ENCODE peak calls at places on chromosomes 11 and 22, in six cellular contexts. V, Z, N, W, Y and H are unnamed samples.

GRCh38 chr11:3627291-3627690 is 14.5 kb downstream of the ART5 start:
- DNase-seq in Z (no peak), Y (peak; percentile 33), V (no peak), W (no peak), N (no peak), H (peak; percentile 85)

GRCh38 chr11:119323532-119324033 is 6.7 kb upstream of the MCAM start:
- DNase-seq in W (peak; percentile 82), Z (peak; percentile 68), N (peak; percentile 79), Y (peak; percentile 88), V (peak; percentile 79), H (peak; percentile 78)

GRCh38 chr11:62484352-62484751 is 62.3 kb downstream of the AHNAK start:
- DNase-seq in Z (no peak), Y (no peak), W (no peak), V (no peak), N (no peak), H (no peak)

GRCh38 chr11:26335903-26336302 is 4.0 kb downstream of the ANO3 start:
- DNase-seq in Y (no peak), W (no peak), Z (no peak), V (no peak), N (no peak), H (no peak)

GRCh38 chr11:114058026-114058706 is 1.3 kb upstream of the ZBTB16 start:
- DNase-seq in Z (no peak), W (no peak), V (no peak), Y (no peak), N (no peak), H (no peak)

GRCh38 chr11:16778286-16778685 is 39.8 kb downstream of the C11orf58 start:
- DNase-seq in W (no peak), N (no peak), Z (no peak), V (no peak), Y (no peak), H (no peak)

GRCh38 chr22:28142361-28142801 is 223.3 kb upstream of the PITPNB start:
- DNase-seq in N (no peak), Z (no peak), Y (peak; percentile 96), W (no peak), V (no peak), H (peak; percentile 53)

GRCh38 chr22:49464024-49464423 is 363.6 kb downstream of the BRD1 start:
- DNase-seq in W (no peak), V (no peak), N (no peak), Y (no peak), Z (peak; percentile 4), H (no peak)

GRCh38 chr11:69443968-69444364 is 37.5 kb upstream of the LINC01488 start:
- DNase-seq in N (no peak), Y (no peak), V (no peak), W (peak; percentile 69), Z (no peak), H (peak; percentile 49)

GRCh38 chr11:28146123-28146751 is 38.0 kb downstream of the METTL15 start:
- DNase-seq in N (no peak), W (no peak), V (no peak), Z (no peak), Y (peak; percentile 92), H (peak; percentile 80)

GRCh38 chr22:27801197-27801615 is 350 bp downstream of the MN1 start:
- DNase-seq in N (no peak), Y (peak; percentile 74), W (no peak), Z (no peak), V (peak; percentile 10), H (peak; percentile 66)

GRCh38 chr11:87602776-87603175 is 565.0 kb downstream of the TMEM135 start:
- DNase-seq in Y (no peak), W (no peak), Z (no peak), V (no peak), N (no peak), H (no peak)